ENCODE peak calls at places on chromosomes 3 and 15, in five cellular contexts. H is H54, W is K562, D is A549, O is GM12892. J is an unnamed sample.

GRCh38 chr15:100940785-100941379 is 21.7 kb downstream of the LRRK1 start:
- DNase-seq in H (no peak), D (no peak), W (no peak), O (no peak), J (no peak)

GRCh38 chr3:164467027-164467426 is 611.3 kb downstream of the SI start:
- DNase-seq in W (no peak), H (no peak), O (no peak), D (peak), J (no peak)

GRCh38 chr15:70585707-70586034 is 177.7 kb downstream of the UACA start:
- DNase-seq in O (no peak), W (no peak), H (no peak), D (no peak), J (no peak)

GRCh38 chr3:143171141-143171651 is 51.6 kb downstream of the CHST2 start:
- DNase-seq in O (no peak), H (no peak), W (no peak), D (no peak), J (no peak)

GRCh38 chr3:16849240-16849639 is 35.5 kb upstream of the PLCL2 start:
- DNase-seq in O (no peak), W (no peak), D (no peak), H (no peak), J (no peak)

GRCh38 chr3:187185759-187186158 is 11.5 kb upstream of the RTP1 start:
- DNase-seq in D (no peak), W (no peak), O (no peak), H (no peak), J (no peak)

GRCh38 chr15:70853855-70854668 is at the start of gene LARP6:
- DNase-seq in D (peak), O (peak), W (no peak), H (peak), J (peak)

GRCh38 chr3:182568756-182569155 is 224.5 kb upstream of the ATP11B start:
- DNase-seq in D (no peak), O (no peak), H (no peak), W (no peak), J (no peak)

GRCh38 chr15:44712108-44713005 is 1.0 kb downstream of the B2M start:
- DNase-seq in O (no peak), H (peak), D (peak), W (peak), J (peak)

GRCh38 chr3:22907796-22908195 is 295.3 kb upstream of the UBE2E2 start:
- DNase-seq in W (no peak), O (no peak), H (no peak), D (no peak), J (no peak)

GRCh38 chr3:109005443-109005842 is 51.8 kb upstream of the GUCA1C start:
- DNase-seq in W (no peak), D (no peak), H (no peak), O (no peak), J (no peak)

GRCh38 chr15:52146776-52147175 is 34.2 kb upstream of the BCL2L10 start:
- DNase-seq in O (no peak), H (no peak), W (no peak), D (no peak), J (no peak)

GRCh38 chr3:188749010-188749617 is 422.7 kb upstream of the TPRG1 start:
- DNase-seq in O (no peak), D (peak), W (peak), H (peak), J (no peak)

GRCh38 chr3:157931517-157931916 is 174.7 kb downstream of the SHOX2 start:
- DNase-seq in D (no peak), W (no peak), H (no peak), O (no peak), J (no peak)

GRCh38 chr15:93288718-93289117 is 199.7 kb upstream of the RGMA start:
- DNase-seq in D (no peak), W (no peak), O (no peak), H (no peak), J (no peak)

GRCh38 chr3:150300376-150300775 is 107.7 kb upstream of the TSC22D2 start:
- DNase-seq in O (no peak), D (peak), H (no peak), W (no peak), J (no peak)

GRCh38 chr3:15976524-15976923 is 178.7 kb upstream of the ANKRD28 start:
- DNase-seq in O (no peak), D (no peak), W (no peak), H (no peak), J (no peak)

GRCh38 chr15:70713547-70714414 is 49.6 kb downstream of the UACA start:
- DNase-seq in W (no peak), O (no peak), H (no peak), D (no peak), J (no peak)

GRCh38 chr3:30873667-30874066 is 20.8 kb downstream of the GADL1 start:
- DNase-seq in H (no peak), O (no peak), D (no peak), W (no peak), J (no peak)

GRCh38 chr15:90890839-90891238 is 6.5 kb downstream of the FES start:
- DNase-seq in W (no peak), H (no peak), O (no peak), D (no peak), J (no peak)

GRCh38 chr15:70867911-70868467 is 14.0 kb upstream of the LARP6 start:
- DNase-seq in H (no peak), D (no peak), W (no peak), O (no peak), J (no peak)

GRCh38 chr3:190697901-190698300 is 164.6 kb downstream of the GMNC start:
- DNase-seq in O (no peak), W (no peak), D (no peak), H (no peak), J (no peak)

GRCh38 chr3:2713923-2714322 is 396.3 kb downstream of the IL5RA start:
- DNase-seq in H (peak), W (peak), D (no peak), O (no peak), J (no peak)

GRCh38 chr3:129013491-129013891 is 12.4 kb downstream of the EFCC1 start:
- DNase-seq in D (peak), H (peak), W (peak), O (no peak), J (no peak)

GRCh38 chr3:9067352-9067975 is 104.2 kb upstream of the RAD18 start:
- DNase-seq in H (peak), W (peak), O (no peak), D (peak), J (peak)

GRCh38 chr3:197912770-197913476 is 37.1 kb upstream of the RPL35A start:
- DNase-seq in D (no peak), H (no peak), O (no peak), W (no peak), J (no peak)

GRCh38 chr3:179151474-179151873 is 3.3 kb downstream of the PIK3CA start:
- DNase-seq in O (no peak), D (no peak), H (no peak), W (no peak), J (no peak)

DNA sequence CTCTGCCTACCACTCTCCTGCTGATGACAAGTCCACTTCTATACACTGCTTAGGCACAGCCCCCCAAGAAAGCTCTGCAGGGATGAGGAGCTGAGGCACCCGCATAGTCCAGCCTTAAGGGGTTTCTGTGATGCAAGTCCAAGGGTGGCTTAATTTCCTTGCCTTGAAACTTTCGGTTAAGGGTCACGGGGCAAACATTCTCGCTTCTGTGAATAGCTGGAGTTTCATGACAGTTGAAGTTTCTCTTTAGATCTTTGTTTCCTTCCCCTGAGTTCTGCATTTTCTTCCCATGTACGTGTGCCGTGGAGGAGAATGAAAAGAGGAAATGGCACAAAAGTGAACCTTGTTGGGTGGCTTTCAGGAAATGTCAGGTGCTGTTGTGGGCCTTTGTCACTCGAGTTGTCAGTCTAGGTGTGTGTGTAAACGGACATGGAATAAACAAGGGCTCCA is 7.0 kb downstream of the GPR160 start:
- DNase-seq in H (no peak), O (peak), D (no peak), W (no peak), J (no peak)
- TF ChIP-seq POLR2A in H (no peak), O (peak), D (no peak), W (no peak), J (no peak)

GRCh38 chr3:181333394-181333793 is 343.9 kb upstream of the DNAJC19 start:
- DNase-seq in H (no peak), O (no peak), W (no peak), D (no peak), J (no peak)
- TF ChIP-seq POLR2A in H (no peak), O (no peak), W (no peak), D (no peak), J (no peak)

GRCh38 chr3:131755380-131755779 is 252.6 kb upstream of the MRPL3 start:
- DNase-seq in O (no peak), W (no peak), H (no peak), D (no peak), J (no peak)

GRCh38 chr3:131750256-131750655 is 247.5 kb upstream of the MRPL3 start:
- DNase-seq in O (no peak), D (no peak), H (no peak), W (no peak), J (no peak)

GRCh38 chr3:131749826-131750225 is 247.1 kb upstream of the MRPL3 start:
- DNase-seq in W (no peak), D (no peak), H (no peak), O (no peak), J (no peak)
- TF ChIP-seq POLR2A in W (no peak), D (no peak), H (no peak), O (no peak), J (no peak)

GRCh38 chr3:169811606-169812123 is 1.0 kb upstream of the LRRIQ4 start:
- DNase-seq in D (no peak), W (no peak), O (no peak), H (peak), J (no peak)

GRCh38 chr3:169812844-169813677 is at the start of the genes LRRC34 and LRRIQ4:
- DNase-seq in O (peak), D (no peak), H (no peak), W (no peak), J (peak)

GRCh38 chr3:169812124-169812843 is 386 bp upstream of the LRRIQ4 start:
- DNase-seq in O (peak), H (peak), W (no peak), D (no peak), J (peak)

GRCh38 chr3:169815590-169816150 is 3.0 kb upstream of the LRRC34 start:
- DNase-seq in H (no peak), D (no peak), O (no peak), W (no peak), J (no peak)

DNA sequence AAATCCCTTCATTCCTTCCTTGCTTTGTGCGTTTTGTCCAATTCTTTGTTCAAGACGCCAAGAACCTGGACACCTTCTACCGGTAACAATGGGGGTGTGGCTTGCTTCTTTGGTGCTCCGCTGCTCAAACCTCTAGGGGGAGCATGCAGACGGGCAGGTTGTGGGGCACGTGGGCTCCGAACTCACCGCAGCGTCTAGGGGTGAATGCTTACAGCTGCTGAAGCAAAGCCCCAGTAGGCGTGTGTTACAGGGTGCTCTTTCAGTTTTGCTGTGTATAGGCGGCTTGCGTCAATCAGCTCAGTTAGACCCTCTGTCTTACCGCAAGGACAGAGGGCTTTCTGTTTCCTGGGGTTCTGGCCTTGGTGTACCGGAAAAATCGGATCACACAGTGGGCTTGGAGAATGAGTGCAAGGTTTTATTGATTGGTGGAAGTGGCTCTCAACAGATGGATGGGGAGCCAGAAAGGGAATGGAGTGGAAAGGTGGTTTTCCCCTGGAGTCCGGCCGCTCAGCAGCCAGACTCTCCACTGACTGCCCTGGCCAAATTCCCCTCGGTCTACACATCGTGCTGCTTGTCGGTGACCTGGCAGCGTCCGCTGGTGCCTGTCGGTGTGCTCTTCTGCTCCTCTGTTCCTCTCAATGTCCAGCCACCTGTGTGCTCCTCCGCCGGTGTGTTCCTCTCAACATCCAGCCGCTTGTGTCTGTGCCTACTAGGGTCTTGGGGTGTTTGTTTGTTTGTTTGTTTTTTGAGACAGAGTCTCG is 1.2 kb upstream of the LRRC34 start:
- DNase-seq in O (peak), D (peak), W (no peak), H (no peak), J (no peak)
- TF ChIP-seq POLR2A in O (peak), D (no peak), W (no peak), H (no peak), J (no peak)

GRCh38 chr15:65867244-65867643 is 2.0 kb upstream of the RAB11A start:
- DNase-seq in H (no peak), O (no peak), D (no peak), W (no peak), J (no peak)

GRCh38 chr15:65870889-65871533 is 1.7 kb downstream of the RAB11A start:
- DNase-seq in H (no peak), O (peak), D (peak), W (peak), J (no peak)

GRCh38 chr15:65869954-65870871 is 922 bp downstream of the RAB11A start:
- DNase-seq in W (peak), H (no peak), D (peak), O (no peak), J (peak)

GRCh38 chr15:65868546-65869126 is 655 bp upstream of the RAB11A start:
- DNase-seq in O (no peak), W (peak), H (no peak), D (no peak), J (no peak)

DNA sequence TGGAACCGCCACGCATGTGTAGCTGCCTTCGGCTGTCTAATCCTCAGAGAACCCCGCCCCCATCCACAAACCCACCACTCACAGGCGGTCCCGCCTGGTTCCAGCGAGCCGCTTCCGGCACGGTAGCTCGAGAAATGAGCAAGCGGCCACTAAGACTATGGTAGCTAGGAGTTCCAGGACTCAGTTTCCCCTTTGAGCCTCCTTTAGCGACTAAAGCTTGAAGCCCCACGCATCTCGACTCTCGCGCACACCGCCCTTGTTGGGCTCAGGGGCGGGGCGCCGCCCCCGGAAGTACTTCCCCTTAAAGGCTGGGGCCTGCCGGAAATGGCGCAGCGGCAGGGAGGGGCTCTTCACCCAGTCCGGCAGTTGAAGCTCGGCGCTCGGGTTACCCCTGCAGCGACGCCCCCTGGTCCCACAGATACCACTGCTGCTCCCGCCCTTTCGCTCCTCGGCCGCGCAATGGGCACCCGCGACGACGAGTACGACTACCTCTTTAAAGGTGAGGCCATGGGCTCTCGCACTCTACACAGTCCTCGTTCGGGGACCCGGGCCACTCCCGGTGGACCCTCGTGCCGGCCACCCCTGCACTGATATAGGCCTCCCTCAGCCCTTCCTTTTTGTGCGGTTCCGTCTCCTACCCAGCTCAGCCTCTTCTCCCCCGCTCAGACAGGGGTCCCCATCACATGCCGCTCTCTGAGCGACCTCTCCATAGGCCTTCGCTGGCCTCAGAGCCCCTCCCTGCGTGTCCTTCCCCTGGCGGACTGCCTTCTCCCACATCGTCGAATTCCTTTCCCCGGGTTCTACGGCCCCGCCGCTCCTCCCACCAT is at the start of gene RAB11A:
- DNase-seq in O (peak), H (peak), D (peak), W (peak), J (peak)
- TF ChIP-seq POLR2A in O (peak), H (peak), D (peak), W (peak), J (peak)

DNA sequence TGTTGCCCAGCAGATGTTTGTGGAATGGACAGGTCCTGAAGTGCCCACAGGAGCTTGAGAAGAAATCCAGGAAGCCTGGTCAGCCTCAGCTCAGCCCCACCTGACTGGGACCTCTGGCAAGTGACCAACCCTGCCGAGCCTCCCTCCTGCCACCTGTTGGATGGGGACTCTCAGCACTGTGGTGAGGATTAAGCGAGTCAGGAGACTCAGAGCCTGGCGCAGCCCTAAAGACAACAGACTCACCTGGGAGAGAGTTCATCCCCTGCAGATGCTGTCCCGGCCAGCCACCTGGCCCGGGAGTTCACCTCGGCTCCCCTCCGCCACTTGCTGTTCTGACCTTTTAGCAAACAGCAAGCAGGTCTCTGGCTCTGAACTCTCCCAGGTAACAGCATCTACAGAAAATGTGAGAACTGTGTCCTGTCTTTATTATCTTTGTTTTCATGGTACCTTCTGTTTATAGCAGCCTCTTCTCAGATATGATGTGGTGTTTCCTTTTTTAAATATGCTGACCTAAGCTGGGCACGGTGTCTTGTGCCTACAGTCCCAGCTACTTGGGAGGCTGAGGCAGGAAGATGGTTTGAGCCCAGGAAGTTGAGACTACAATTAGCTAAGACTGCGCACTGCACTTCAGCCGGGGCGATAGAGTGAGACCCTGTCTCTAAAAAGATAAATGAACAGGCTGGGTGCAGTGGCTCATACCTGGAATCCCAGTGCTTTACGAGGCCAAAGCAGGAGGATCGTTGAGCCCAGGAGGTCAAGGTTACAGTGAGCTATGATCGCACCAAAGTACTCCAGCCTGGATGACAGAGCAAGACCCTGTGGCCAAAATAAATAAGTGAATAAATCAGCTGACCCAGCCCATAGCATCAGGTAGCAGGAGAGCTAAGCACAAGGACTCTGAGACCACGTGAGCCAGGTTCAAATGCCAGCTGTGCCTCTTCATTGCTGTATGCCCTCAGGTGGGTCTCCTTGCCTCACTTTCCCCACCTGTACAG is 32.4 kb upstream of the SLC6A6 start:
- DNase-seq in H (no peak), W (no peak), O (no peak), D (peak), J (peak)
- TF ChIP-seq POLR2A in H (no peak), W (no peak), O (no peak), D (no peak), J (no peak)

DNA sequence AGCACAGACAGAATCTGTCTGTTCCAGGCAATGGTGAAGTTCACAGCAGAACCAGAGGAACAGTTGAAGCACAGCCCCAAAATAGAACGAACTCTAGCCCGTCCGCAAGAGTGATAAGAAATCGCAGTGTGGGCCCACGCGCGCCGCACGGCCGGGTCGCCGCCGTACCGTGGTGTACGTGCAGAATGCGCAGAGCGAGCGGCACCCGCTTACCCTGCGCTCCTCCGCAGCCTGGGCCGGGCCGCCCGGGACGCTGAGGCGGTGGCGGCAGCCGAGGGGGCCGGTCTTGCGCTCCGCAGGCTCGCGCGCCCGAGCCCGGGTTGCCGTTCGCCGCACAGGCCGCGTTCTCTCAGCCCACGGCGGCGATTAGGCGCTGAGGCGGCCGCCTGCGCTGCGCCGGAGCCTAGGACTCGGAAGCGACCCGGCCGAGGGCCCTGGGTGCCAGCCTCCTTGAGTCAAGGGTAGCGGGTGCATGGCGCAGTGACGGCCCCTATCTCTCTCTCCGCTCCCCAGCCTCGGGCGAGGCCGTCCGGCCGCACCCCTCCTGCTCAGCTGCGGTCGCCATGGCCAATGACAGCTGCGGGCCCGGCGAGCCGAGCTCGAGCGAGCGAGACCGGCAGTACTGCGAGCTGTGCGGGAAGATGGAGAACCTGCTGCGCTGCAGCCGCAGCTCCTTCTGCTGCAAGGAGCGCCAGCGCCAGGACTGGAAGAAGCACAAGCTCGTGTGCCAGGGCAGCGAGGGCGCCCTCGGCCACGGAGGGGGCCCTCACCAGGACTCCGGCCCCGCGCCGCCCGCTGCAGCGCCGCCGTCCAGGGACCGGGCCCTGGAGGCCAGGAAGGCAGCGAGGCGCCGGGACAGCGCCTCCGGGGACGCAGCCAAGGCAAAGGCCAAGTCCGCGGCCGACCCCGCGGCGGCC is 20.5 kb downstream of the WDR73 start:
- DNase-seq in H (no peak), W (peak), D (peak), O (peak), J (peak)
- TF ChIP-seq POLR2A in H (no peak), W (no peak), D (peak), O (peak), J (no peak)

GRCh38 chr15:59177445-59177728 is 29.3 kb upstream of the LDHAL6B start:
- DNase-seq in O (no peak), H (no peak), W (no peak), D (no peak), J (no peak)
- TF ChIP-seq POLR2A in O (no peak), H (no peak), W (no peak), D (no peak), J (no peak)